ENCODE peak calls at places on chromosomes 2 and 18, in ten cellular contexts. N, R, Z, K, H, I, G, F, L and T are unnamed samples.

GRCh38 chr2:53632714-53633113 is 134.9 kb upstream of the CHAC2 start:
- DNase-seq in N (peak; percentile 87), R (no peak), Z (no peak), K (no peak), H (no peak), I (no peak), G (no peak), F (no peak), L (no peak), T (no peak)

GRCh38 chr2:67733517-67733916 is 329.3 kb downstream of the C1D start:
- DNase-seq in N (no peak), R (peak; percentile 62), Z (peak; percentile 73), K (peak; percentile 58), H (no peak), I (no peak), G (peak; percentile 10), F (peak; percentile 46), L (no peak), T (peak; percentile 56)

GRCh38 chr2:182057002-182057401 is 71.3 kb downstream of the PPP1R1C start:
- DNase-seq in N (no peak), R (no peak), Z (no peak), K (no peak), H (no peak), I (no peak), G (no peak), F (no peak), L (no peak), T (no peak)

GRCh38 chr2:173555833-173556232 is 201.2 kb downstream of the CDCA7 start:
- DNase-seq in N (no peak), R (no peak), Z (peak; percentile 45), K (no peak), H (no peak), I (peak; percentile 39), G (no peak), F (no peak), L (no peak), T (no peak)

GRCh38 chr18:79572848-79573451 is 106.7 kb upstream of the CTDP1 start:
- DNase-seq in N (no peak), R (no peak), Z (no peak), K (no peak), H (no peak), I (no peak), G (no peak), F (no peak), L (no peak), T (no peak)

GRCh38 chr2:57902578-57902977 is 144.0 kb upstream of the VRK2 start:
- DNase-seq in N (no peak), R (no peak), Z (no peak), K (no peak), H (no peak), I (no peak), G (no peak), F (no peak), L (no peak), T (no peak)

GRCh38 chr2:151357359-151357758 is at the start of gene TNFAIP6:
- DNase-seq in N (peak; percentile 94), R (no peak), Z (peak; percentile 94), K (no peak), H (peak; percentile 34), I (peak; percentile 68), G (no peak), F (no peak), L (peak; percentile 64), T (no peak)

GRCh38 chr2:64685430-64685829 is 31.7 kb upstream of the SERTAD2 start:
- DNase-seq in N (no peak), R (no peak), Z (no peak), K (no peak), H (no peak), I (no peak), G (no peak), F (no peak), L (no peak), T (no peak)

GRCh38 chr2:159073256-159073655 is 104.8 kb downstream of the TANC1 start:
- DNase-seq in N (peak; percentile 47), R (no peak), Z (no peak), K (no peak), H (no peak), I (no peak), G (no peak), F (no peak), L (no peak), T (no peak)

GRCh38 chr2:25159947-25160346 is 8.4 kb downstream of the POMC start:
- DNase-seq in N (no peak), R (no peak), Z (no peak), K (no peak), H (no peak), I (peak; percentile 70), G (peak; percentile 57), F (no peak), L (no peak), T (peak; percentile 28)

GRCh38 chr2:70902067-70902442 is 33.6 kb upstream of the ATP6V1B1 start:
- DNase-seq in N (peak; percentile 22), R (no peak), Z (no peak), K (no peak), H (no peak), I (no peak), G (no peak), F (no peak), L (peak; percentile 54), T (no peak)

GRCh38 chr2:215847056-215847455 is 166.3 kb downstream of the MREG start:
- DNase-seq in N (no peak), R (no peak), Z (no peak), K (no peak), H (no peak), I (no peak), G (no peak), F (no peak), L (no peak), T (no peak)

GRCh38 chr2:25567406-25567805 is 106.0 kb downstream of the DTNB start:
- DNase-seq in N (peak; percentile 48), R (no peak), Z (peak; percentile 67), K (peak; percentile 23), H (no peak), I (peak; percentile 54), G (peak; percentile 22), F (peak; percentile 75), L (no peak), T (no peak)

GRCh38 chr18:23966909-23967308 is 47.6 kb upstream of the TTC39C start:
- DNase-seq in N (no peak), R (no peak), Z (no peak), K (no peak), H (no peak), I (no peak), G (no peak), F (no peak), L (no peak), T (no peak)

GRCh38 chr2:88885679-88886402 is 194.4 kb downstream of the RPIA start:
- DNase-seq in N (no peak), R (no peak), Z (no peak), K (no peak), H (no peak), I (no peak), G (no peak), F (peak; percentile 76), L (no peak), T (no peak)

GRCh38 chr2:88875749-88876148 is 184.3 kb downstream of the RPIA start:
- DNase-seq in N (no peak), R (no peak), Z (no peak), K (no peak), H (no peak), I (no peak), G (no peak), F (no peak), L (no peak), T (no peak)

GRCh38 chr2:88885275-88885674 is 193.8 kb downstream of the RPIA start:
- DNase-seq in N (no peak), R (no peak), Z (no peak), K (no peak), H (no peak), I (no peak), G (no peak), F (peak; percentile 89), L (no peak), T (no peak)

DNA sequence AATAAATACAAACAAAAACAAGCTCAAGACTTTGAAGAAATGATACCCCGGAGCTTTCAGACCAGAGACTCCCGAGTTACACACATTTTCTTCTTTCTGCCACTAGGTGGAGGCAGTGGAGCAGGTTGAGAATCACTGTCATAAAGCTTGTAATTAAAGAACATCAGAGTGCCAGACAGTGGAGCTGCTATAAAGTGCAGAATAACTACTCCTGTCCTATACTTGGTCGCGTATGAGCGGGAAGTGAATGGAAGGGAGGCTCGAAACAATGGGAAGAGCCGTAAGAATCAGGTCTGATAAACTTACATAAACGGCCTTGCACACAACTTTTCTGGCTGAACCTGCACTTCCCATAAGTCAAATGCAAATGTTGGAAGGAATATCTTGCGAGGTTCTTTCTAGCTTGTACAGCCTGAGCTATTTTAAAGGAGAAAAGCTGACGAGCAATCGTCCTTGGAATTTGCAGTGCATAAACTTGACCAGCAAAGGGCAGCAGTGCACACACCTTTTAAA is 189.0 kb downstream of the RPIA start:
- DNase-seq in N (peak; percentile 52), R (peak; percentile 43), Z (peak; percentile 78), K (peak; percentile 61), H (peak; percentile 36), I (peak; percentile 13), G (peak; percentile 55), F (peak; percentile 84), L (peak; percentile 63), T (peak; percentile 43)
- TF ChIP-seq CTCF in N (peak; percentile 88), R (peak; percentile 51), Z (peak; percentile 84), K (peak; percentile 58), H (peak; percentile 65), I (peak; percentile 43), G (peak; percentile 69), F (peak; percentile 80), L (peak; percentile 54), T (peak; percentile 91)

GRCh38 chr2:177344316-177344715 is 48.3 kb upstream of the AGPS start:
- DNase-seq in N (no peak), R (no peak), Z (no peak), K (no peak), H (no peak), I (no peak), G (no peak), F (no peak), L (no peak), T (no peak)
- TF ChIP-seq CTCF in N (no peak), R (no peak), Z (no peak), K (no peak), H (no peak), I (no peak), G (no peak), F (peak; percentile 42), L (no peak), T (no peak)

GRCh38 chr2:49619804-49620203 is 465.5 kb upstream of the FSHR start:
- DNase-seq in N (no peak), R (no peak), Z (peak; percentile 17), K (peak; percentile 0), H (no peak), I (peak; percentile 8), G (no peak), F (no peak), L (no peak), T (peak; percentile 9)
- TF ChIP-seq CTCF in N (no peak), R (no peak), Z (peak; percentile 39), K (no peak), H (no peak), I (peak; percentile 10), G (no peak), F (peak; percentile 21), L (no peak), T (peak; percentile 44)

DNA sequence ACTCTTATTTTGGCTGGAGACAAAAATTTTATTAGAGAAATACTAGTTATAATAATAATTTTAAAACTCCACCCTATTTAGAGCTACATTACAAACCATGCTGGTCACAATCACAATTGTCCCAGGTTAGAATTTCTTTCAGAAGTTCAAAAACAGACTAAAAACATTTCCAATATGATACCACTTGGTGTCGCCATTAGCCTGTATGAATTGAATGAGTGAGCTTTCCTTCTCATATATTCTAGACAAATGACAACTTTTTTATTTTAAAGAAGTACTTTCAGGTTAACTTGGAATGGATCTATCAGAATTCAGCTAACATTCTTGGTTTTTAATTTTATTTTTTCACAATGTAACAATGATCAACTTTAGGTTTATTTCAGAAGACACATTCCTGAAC is 48.0 kb downstream of the SERPINB8 start:
- DNase-seq in N (peak; percentile 17), R (no peak), Z (peak; percentile 63), K (no peak), H (no peak), I (peak; percentile 46), G (no peak), F (peak; percentile 7), L (no peak), T (no peak)
- TF ChIP-seq CTCF in N (peak; percentile 81), R (no peak), Z (peak; percentile 66), K (no peak), H (no peak), I (peak; percentile 65), G (no peak), F (peak; percentile 71), L (peak; percentile 22), T (peak; percentile 49)